ENCODE peak calls at places on chromosomes 3 and 15, in five cellular contexts. K is brain microvascular endothelial cell, X is cardiac fibroblast, S is A549, D is fibroblast of lung. Q is an unnamed sample.
A peak's percentile ranks its signal among the peaks of the same experiment; 100 is the strongest.

GRCh38 chr3:117688583-117688982 is 979.0 kb downstream of the TUSC7 start:
- DNase-seq in K (no peak), X (no peak), S (no peak), D (no peak), Q (no peak)

GRCh38 chr3:17806201-17806600 is 63.8 kb upstream of the TBC1D5 start:
- DNase-seq in K (no peak), X (no peak), S (no peak), D (no peak), Q (no peak)

GRCh38 chr3:139260041-139260486 is 83.8 kb upstream of the MRPS22 start:
- DNase-seq in K (no peak), X (no peak), S (no peak), D (no peak), Q (no peak)

GRCh38 chr3:149658444-149659172 is 783 bp upstream of the WWTR1 start:
- DNase-seq in K (peak; percentile 81), X (peak; percentile 85), S (peak; percentile 71), D (peak; percentile 86), Q (peak; percentile 86)

GRCh38 chr15:92069308-92070244 is 216.1 kb downstream of the SLCO3A1 start:
- DNase-seq in K (peak; percentile 74), X (peak; percentile 69), S (peak; percentile 89), D (peak; percentile 87), Q (peak; percentile 28)

GRCh38 chr15:65327651-65328393 is 23.3 kb downstream of the RNU5B-1 start:
- DNase-seq in K (no peak), X (no peak), S (no peak), D (no peak), Q (no peak)

GRCh38 chr3:14894085-14894484 is 53.3 kb upstream of the NR2C2 start:
- DNase-seq in K (no peak), X (no peak), S (no peak), D (no peak), Q (no peak)

GRCh38 chr15:71679223-71680078 is 130.9 kb upstream of the NR2E3 start:
- DNase-seq in K (peak; percentile 40), X (peak; percentile 29), S (no peak), D (peak; percentile 67), Q (peak; percentile 91)

GRCh38 chr3:131530374-131530773 is 27.6 kb upstream of the MRPL3 start:
- DNase-seq in K (no peak), X (no peak), S (no peak), D (no peak), Q (no peak)

GRCh38 chr15:22884344-22884743 is 45.9 kb downstream of the NIPA2 start:
- DNase-seq in K (no peak), X (no peak), S (no peak), D (no peak), Q (no peak)

GRCh38 chr3:187015903-187016638 is 85.7 kb downstream of the ST6GAL1 start:
- DNase-seq in K (no peak), X (no peak), S (no peak), D (no peak), Q (no peak)

GRCh38 chr3:15579071-15579470 is 22.3 kb downstream of the HACL1 start:
- DNase-seq in K (no peak), X (no peak), S (no peak), D (peak; percentile 10), Q (no peak)

GRCh38 chr3:11116336-11117059 is 37.8 kb upstream of the HRH1 start:
- DNase-seq in K (no peak), X (no peak), S (no peak), D (peak; percentile 73), Q (no peak)

GRCh38 chr3:115354010-115354409 is 206.9 kb upstream of the ZBTB20 start:
- DNase-seq in K (no peak), X (no peak), S (no peak), D (no peak), Q (no peak)

GRCh38 chr15:85539491-85539890 is 159.1 kb downstream of the AKAP13 start:
- DNase-seq in K (no peak), X (no peak), S (no peak), D (no peak), Q (no peak)

GRCh38 chr3:125353659-125354058 is 21.5 kb downstream of the ZNF148 start:
- DNase-seq in K (no peak), X (no peak), S (no peak), D (no peak), Q (no peak)

GRCh38 chr3:108221911-108222812 is at the start of gene IFT57:
- DNase-seq in K (peak; percentile 99), X (peak; percentile 98), S (peak; percentile 98), D (peak; percentile 98), Q (peak; percentile 98)

GRCh38 chr3:127421943-127422662 is 134.3 kb upstream of the PRR20G start:
- DNase-seq in K (no peak), X (no peak), S (no peak), D (no peak), Q (no peak)

GRCh38 chr3:192481638-192482037 is 245.7 kb downstream of the FGF12 start:
- DNase-seq in K (no peak), X (peak; percentile 84), S (no peak), D (peak; percentile 88), Q (peak; percentile 20)

GRCh38 chr3:71583569-71584215 is at the start of gene FOXP1:
- DNase-seq in K (peak; percentile 59), X (peak; percentile 78), S (no peak), D (peak; percentile 70), Q (peak; percentile 63)

GRCh38 chr15:89361451-89362202 is 27.0 kb upstream of the POLG start:
- DNase-seq in K (peak; percentile 33), X (peak; percentile 70), S (peak; percentile 96), D (peak; percentile 55), Q (peak; percentile 63)

GRCh38 chr3:73874596-73874995 is 249.9 kb upstream of the PDZRN3 start:
- DNase-seq in K (no peak), X (no peak), S (no peak), D (no peak), Q (no peak)

GRCh38 chr3:29751647-29752263 is 470.9 kb downstream of the RBMS3 start:
- DNase-seq in K (no peak), X (peak; percentile 37), S (no peak), D (no peak), Q (no peak)

GRCh38 chr3:103711670-103712069 is 1276.9 kb downstream of the ZPLD1 start:
- DNase-seq in K (no peak), X (no peak), S (no peak), D (no peak), Q (no peak)

GRCh38 chr3:140135461-140135860 is 200.5 kb downstream of the CLSTN2 start:
- DNase-seq in K (no peak), X (no peak), S (no peak), D (no peak), Q (no peak)

GRCh38 chr3:124044961-124045360 is 53.0 kb upstream of the ROPN1 start:
- DNase-seq in K (no peak), X (no peak), S (no peak), D (no peak), Q (no peak)

GRCh38 chr15:70112018-70112395 is 14.3 kb upstream of the TLE3 start:
- DNase-seq in K (peak; percentile 39), X (no peak), S (no peak), D (peak; percentile 70), Q (peak; percentile 21)

GRCh38 chr3:168834558-168834957 is 738.8 kb upstream of the GOLIM4 start:
- DNase-seq in K (no peak), X (no peak), S (no peak), D (no peak), Q (no peak)

DNA sequence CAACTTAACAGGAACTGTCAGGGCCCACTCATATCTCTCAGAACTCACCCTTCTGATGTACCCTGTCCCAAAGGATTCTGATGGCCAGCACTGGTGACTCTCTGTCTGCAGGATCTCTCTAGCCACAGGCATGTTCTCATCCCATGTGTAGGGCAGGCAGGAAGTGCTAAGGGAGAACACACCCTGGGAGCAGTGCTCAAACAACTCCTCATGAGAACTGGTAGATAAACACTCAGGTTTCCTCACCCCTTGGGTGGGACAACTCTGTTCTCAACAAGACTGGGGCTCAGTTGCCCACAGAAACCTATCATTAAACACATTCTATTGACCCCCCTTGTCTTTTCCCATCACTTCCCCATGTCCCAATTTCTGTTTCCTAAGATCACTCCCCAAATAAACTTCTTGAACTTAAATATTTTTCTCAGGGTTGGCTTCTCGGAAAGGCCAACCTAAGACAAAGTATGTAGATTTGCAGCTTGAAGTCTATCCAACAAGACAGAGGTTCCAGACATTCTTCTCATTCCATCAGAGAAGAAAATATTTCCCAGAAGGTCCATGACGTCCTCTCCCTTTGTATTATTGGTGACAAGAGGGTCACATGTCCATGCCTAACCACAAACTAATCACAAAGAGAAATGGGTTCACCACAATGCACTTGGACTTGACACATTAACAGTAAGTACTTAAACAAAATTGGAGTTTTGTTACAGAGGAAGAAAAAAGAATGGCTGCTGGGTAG is 276.6 kb upstream of the GADL1 start:
- DNase-seq in K (peak; percentile 94), X (peak; percentile 97), S (no peak), D (peak; percentile 100), Q (peak; percentile 80)
- H3K4me3 ChIP-seq in K (no peak overlapping the region), X (no peak overlapping the region), S (no peak overlapping the region), D (no peak overlapping the region), Q (no peak overlapping the region)

GRCh38 chr3:150830094-150830681 is 67.2 kb upstream of the SIAH2 start:
- DNase-seq in K (no peak), X (no peak), S (peak; percentile 16), D (no peak), Q (no peak)
- TF ChIP-seq CTCF in K (peak; percentile 58), X (no peak), S (peak; percentile 11), D (peak; percentile 9), Q (peak; percentile 20)

DNA sequence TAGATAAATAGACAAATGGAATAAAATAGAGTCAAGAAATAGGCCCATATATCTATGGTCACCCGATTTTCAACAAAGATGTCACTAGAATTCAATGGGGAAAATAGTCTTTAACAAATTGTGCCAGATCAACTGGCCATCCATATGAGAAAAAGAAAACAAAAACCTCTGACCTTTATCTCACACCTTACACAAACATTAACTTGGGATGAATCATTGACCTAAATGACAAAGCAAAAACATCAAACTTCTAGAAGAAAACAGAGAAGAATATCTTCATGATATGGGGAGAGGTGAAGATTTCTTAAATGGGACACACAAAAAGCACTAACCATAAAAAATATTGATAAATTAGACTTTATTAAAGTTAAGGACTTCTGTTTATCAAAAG is 31.9 kb downstream of the ITGA11 start:
- DNase-seq in K (no peak), X (no peak), S (peak; percentile 39), D (no peak), Q (no peak)
- H3K4me3 ChIP-seq in K (no peak overlapping the region), X (no peak overlapping the region), S (no peak overlapping the region), D (no peak overlapping the region), Q (no peak overlapping the region)

GRCh38 chr3:165204445-165204844 is 8.3 kb upstream of the SLITRK3 start:
- DNase-seq in K (no peak), X (no peak), S (no peak), D (no peak), Q (no peak)
- TF ChIP-seq CTCF in K (no peak), X (no peak), S (no peak), D (no peak), Q (no peak)

DNA sequence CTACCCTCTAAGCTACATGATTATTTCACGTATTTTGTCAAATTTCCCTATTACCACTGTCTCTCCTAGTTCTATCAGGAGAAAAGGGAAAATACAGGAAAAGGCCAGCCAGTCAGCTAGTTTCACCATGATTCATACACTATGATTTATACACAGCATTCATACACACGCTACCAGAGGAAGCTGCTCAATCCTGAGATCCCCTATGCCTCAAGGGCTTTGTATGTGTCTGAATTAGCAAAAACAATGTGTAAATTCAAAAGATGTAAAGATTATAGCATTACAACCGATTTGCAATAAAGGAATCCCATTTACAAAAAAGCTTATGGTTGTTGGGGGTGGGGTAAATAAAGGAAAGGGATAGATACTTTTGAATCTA is 3.1 kb upstream of the ACKR4 start:
- DNase-seq in K (peak; percentile 74), X (peak; percentile 51), S (no peak), D (peak; percentile 85), Q (peak; percentile 64)
- H3K4me3 ChIP-seq in K (no peak overlapping the region), X (no peak overlapping the region), S (no peak overlapping the region), D (no peak overlapping the region), Q (no peak overlapping the region)

GRCh38 chr3:88452228-88452627 is 302.5 kb downstream of the C3orf38 start:
- DNase-seq in K (no peak), X (no peak), S (no peak), D (no peak), Q (no peak)
- TF ChIP-seq CTCF in K (no peak), X (no peak), S (no peak), D (no peak), Q (no peak)